ENCODE peak calls at places on chromosomes 7 and 10, in ten cellular contexts. D, P, Q, X, U, S, F, L, K and B are unnamed samples.

GRCh38 chr10:78417425-78418370 is 384.0 kb downstream of the RPS24 start:
- DNase-seq in D (no peak), P (no peak), Q (peak), X (no peak), U (no peak), S (no peak), F (no peak), L (no peak), K (no peak), B (no peak)

GRCh38 chr10:20110435-20111119 is 294.3 kb downstream of the PLXDC2 start:
- DNase-seq in D (no peak), P (no peak), Q (no peak), X (no peak), U (no peak), S (no peak), F (no peak), L (no peak), K (no peak), B (no peak)

GRCh38 chr10:116835658-116836057 is 13.6 kb upstream of the ENO4 start:
- DNase-seq in D (no peak), P (no peak), Q (no peak), X (no peak), U (no peak), S (no peak), F (no peak), L (no peak), K (no peak), B (no peak)

GRCh38 chr10:103069453-103070331 is 123.4 kb downstream of the NT5C2 start:
- DNase-seq in D (peak), P (peak), Q (peak), X (peak), U (peak), S (peak), F (peak), L (peak), K (peak), B (peak)

GRCh38 chr10:127872011-127872741 is 20.6 kb downstream of the CLRN3 start:
- DNase-seq in D (peak), P (peak), Q (peak), X (peak), U (peak), S (peak), F (no peak), L (peak), K (no peak), B (peak)

GRCh38 chr7:47576031-47576908 is 5.6 kb downstream of the TNS3 start:
- DNase-seq in D (peak), P (peak), Q (peak), X (no peak), U (peak), S (peak), F (peak), L (peak), K (peak), B (peak)

GRCh38 chr7:39353615-39354376 is 212.4 kb upstream of the YAE1 start:
- DNase-seq in D (peak), P (peak), Q (peak), X (peak), U (peak), S (peak), F (no peak), L (peak), K (peak), B (peak)

GRCh38 chr10:88810196-88810961 is 7.8 kb downstream of the LIPM start:
- DNase-seq in D (peak), P (peak), Q (no peak), X (peak), U (peak), S (peak), F (peak), L (no peak), K (peak), B (peak)

GRCh38 chr10:16030562-16030961 is 170.3 kb upstream of the MINDY3 start:
- DNase-seq in D (no peak), P (no peak), Q (no peak), X (no peak), U (no peak), S (no peak), F (no peak), L (no peak), K (no peak), B (no peak)

GRCh38 chr10:42149722-42150427 is 488.5 kb downstream of the ZNF33B start:
- DNase-seq in D (no peak), P (no peak), Q (no peak), X (no peak), U (no peak), S (no peak), F (no peak), L (no peak), K (no peak), B (no peak)

GRCh38 chr7:116862234-116863167 is at the start of gene CAPZA2:
- DNase-seq in D (peak), P (peak), Q (peak), X (peak), U (peak), S (peak), F (peak), L (peak), K (peak), B (peak)
- TF ChIP-seq CTCF in D (peak), P (peak), Q (peak), X (peak), U (no peak), S (no peak), F (no peak), L (peak), K (peak), B (peak)

DNA sequence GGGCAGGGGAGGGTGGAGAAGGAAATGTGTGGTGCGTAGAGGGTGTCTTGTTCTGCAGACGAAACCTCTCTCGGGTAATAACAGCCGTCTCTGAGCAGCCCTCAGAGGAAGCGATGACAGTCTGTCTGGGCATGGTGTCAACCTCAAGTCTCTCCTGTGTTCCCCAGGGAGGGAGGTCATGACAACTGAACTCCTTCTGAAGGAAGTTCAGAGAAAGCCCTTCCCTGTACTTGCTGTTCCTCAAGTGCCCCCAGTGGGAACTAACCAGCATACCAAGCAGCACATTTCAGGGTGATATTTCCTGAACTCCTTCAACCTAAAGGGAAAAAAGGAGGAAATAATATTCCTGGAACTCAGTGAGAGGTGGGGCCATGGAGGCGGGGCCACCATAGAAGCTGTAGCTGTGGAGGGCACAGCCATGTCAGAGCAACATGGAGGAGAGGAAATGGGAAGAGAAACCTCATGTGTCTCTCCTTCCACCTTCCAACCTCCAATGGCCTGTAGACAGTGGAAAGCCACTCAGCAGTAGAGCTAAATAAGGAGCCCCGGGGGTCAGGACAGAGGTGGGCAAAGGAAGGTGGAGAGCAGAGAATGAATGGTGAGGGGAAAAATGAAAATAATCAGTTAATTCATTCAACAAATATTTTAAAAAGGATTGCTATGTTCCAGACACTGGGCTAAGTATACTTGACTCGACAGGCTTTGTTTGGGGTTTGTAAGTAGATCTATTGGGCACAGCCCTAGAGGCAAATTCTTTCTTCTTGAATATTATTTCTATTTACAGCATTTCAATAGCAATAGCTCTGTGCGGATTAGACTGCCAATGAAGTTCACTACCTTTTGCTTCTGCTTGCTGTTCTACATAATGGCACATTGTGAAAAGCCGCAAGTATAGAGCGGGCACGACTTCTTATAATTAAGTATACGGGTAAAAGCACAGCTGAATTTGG is 61.0 kb upstream of the AOAH start:
- DNase-seq in D (no peak), P (no peak), Q (peak), X (peak), U (peak), S (no peak), F (no peak), L (peak), K (no peak), B (peak)
- H3K4me3 ChIP-seq in D (no peak), P (no peak), Q (no peak), X (no peak), U (no peak), S (no peak), F (no peak), L (no peak), K (no peak), B (no peak)

DNA sequence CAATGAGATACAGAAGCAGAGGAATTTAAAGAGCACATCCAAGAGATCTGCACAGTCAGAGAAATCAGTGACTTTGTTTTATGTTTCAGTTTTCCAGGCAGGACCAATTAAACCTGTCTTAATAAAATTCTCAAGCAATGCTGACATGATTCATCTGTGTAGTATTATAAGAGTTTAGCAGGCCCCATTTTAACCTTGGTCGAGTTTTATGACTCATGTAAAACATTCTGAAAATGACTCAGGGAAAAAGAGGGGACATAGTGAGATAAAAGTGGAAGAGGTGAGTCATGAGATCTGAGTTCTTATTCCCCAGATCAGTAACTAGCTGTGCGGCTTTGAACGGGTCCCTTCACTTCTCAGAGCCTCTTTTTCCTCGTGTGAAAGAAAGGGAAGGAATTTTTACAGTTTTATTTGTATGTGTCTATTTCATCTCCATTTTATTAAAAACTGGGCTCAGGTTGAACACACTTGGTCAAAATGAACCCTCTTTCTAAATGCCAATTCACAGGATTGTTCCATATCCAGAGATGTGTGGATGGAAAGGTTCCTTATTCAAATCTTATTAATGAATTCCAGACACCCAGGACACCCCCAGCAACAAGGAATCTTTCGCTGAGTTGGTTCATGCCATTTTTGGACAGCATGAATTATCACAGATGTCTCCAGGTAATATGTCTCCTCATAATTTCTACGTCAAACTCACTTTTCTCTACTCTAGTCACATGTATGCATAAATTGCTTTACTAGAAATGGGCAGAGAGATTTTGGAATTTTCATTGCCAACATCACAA is 143.2 kb downstream of the JAZF1 start:
- DNase-seq in D (peak), P (no peak), Q (no peak), X (peak), U (peak), S (peak), F (peak), L (no peak), K (peak), B (peak)
- TF ChIP-seq CTCF in D (no peak), P (no peak), Q (no peak), X (no peak), U (no peak), S (no peak), F (no peak), L (no peak), K (no peak), B (no peak)

GRCh38 chr10:132538790-132539421 is 1.3 kb downstream of the INPP5A start:
- DNase-seq in D (no peak), P (no peak), Q (no peak), X (no peak), U (no peak), S (no peak), F (peak), L (peak), K (no peak), B (no peak)
- H3K4me3 ChIP-seq in D (peak), P (peak), Q (peak), X (peak), U (peak), S (peak), F (peak), L (peak), K (peak), B (peak)

GRCh38 chr10:3532644-3533043 is 252.4 kb downstream of the KLF6 start:
- DNase-seq in D (no peak), P (no peak), Q (no peak), X (no peak), U (peak), S (no peak), F (no peak), L (no peak), K (peak), B (peak)

GRCh38 chr10:3531670-3532069 is 253.3 kb downstream of the KLF6 start:
- DNase-seq in D (no peak), P (no peak), Q (no peak), X (no peak), U (no peak), S (no peak), F (no peak), L (no peak), K (no peak), B (no peak)

GRCh38 chr10:3529691-3530090 is 255.3 kb downstream of the KLF6 start:
- DNase-seq in D (no peak), P (no peak), Q (no peak), X (no peak), U (no peak), S (no peak), F (no peak), L (no peak), K (no peak), B (no peak)

GRCh38 chr10:3530346-3531096 is 254.5 kb downstream of the KLF6 start:
- DNase-seq in D (no peak), P (no peak), Q (no peak), X (no peak), U (no peak), S (peak), F (peak), L (no peak), K (no peak), B (peak)

DNA sequence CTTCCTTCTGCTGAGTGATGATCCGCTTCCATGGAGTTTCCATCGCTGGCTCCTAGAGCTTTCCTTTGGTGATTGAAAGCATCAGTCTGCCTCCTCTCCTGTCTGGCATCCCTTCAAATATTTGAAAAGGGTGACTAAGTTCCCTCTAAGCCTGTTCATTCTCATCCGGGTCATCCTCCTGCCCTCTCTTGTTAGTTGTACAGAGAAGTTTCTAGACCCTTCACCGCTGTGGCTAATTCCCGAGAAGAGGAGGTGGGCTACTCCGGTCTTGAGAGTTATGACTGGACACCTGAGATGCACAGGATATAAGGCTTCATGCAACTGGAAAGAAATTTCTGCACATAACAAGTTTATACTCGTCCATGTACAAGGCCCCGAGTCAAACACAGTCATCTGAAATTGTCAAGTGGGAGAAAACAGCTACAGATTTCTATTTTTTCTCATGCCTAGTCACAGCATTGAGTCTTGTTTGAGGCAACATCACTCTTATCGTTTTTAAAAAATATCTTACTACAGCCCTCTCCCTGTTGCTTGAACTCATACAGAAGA is 253.8 kb downstream of the KLF6 start:
- DNase-seq in D (no peak), P (no peak), Q (no peak), X (no peak), U (no peak), S (peak), F (no peak), L (no peak), K (no peak), B (peak)
- TF ChIP-seq CTCF in D (no peak), P (no peak), Q (no peak), X (no peak), U (no peak), S (no peak), F (no peak), L (no peak), K (no peak), B (no peak)

GRCh38 chr7:5695037-5695708 is 86.3 kb downstream of the RNF216 start:
- DNase-seq in D (peak), P (no peak), Q (no peak), X (peak), U (peak), S (peak), F (peak), L (no peak), K (peak), B (peak)
- H3K4me3 ChIP-seq in D (peak), P (no peak), Q (no peak), X (peak), U (no peak), S (no peak), F (peak), L (peak), K (peak), B (no peak)

DNA sequence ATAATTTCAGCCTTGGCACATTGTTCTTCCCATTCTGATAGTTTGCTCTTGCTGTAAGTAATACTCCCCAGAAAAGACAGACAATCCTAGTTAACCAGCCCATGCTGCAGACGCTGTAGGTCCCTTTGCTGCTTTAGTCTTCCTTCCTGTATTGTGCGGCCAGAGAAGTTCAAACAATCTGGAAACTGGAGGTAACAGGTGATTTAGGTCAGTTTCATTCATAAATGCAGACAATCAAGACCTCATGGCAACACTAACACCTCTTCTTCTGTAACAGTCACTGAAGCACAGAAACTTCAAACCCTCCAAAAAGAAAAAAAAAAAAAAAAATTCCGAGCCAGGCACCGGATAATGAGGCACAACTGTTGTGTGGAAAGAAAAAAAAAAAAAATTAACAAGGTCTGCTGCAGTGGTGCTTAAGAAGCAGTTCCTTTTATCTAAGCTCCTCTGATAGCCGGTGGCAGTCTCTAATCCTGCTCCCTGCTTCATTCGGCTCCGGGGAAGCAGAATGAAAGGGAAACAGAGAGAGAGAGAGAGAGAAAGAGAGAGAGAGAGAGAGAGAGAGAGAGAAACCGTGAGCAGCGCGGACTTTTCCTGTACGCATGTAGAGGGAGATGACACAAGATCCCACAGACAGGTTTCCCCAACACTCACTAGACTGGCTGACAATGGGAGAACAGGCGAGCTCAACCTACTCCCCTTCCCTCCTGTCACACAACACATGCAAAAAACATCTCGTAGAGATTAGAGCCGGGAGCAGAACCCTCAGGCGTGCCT is at the start of gene SEMA3A:
- DNase-seq in D (peak), P (no peak), Q (no peak), X (peak), U (peak), S (peak), F (peak), L (no peak), K (peak), B (peak)
- TF ChIP-seq CTCF in D (no peak), P (no peak), Q (no peak), X (peak), U (no peak), S (no peak), F (no peak), L (no peak), K (no peak), B (no peak)

GRCh38 chr10:95531994-95532399 is 29.2 kb downstream of the SORBS1 start:
- DNase-seq in D (no peak), P (no peak), Q (no peak), X (no peak), U (no peak), S (no peak), F (no peak), L (no peak), K (no peak), B (no peak)

GRCh38 chr10:95532536-95532935 is 28.6 kb downstream of the SORBS1 start:
- DNase-seq in D (no peak), P (no peak), Q (no peak), X (no peak), U (no peak), S (no peak), F (no peak), L (no peak), K (no peak), B (peak)

GRCh38 chr10:95530021-95530420 is 31.1 kb downstream of the SORBS1 start:
- DNase-seq in D (no peak), P (no peak), Q (no peak), X (no peak), U (no peak), S (no peak), F (no peak), L (no peak), K (no peak), B (no peak)

GRCh38 chr10:95531041-95531809 is 29.9 kb downstream of the SORBS1 start:
- DNase-seq in D (no peak), P (no peak), Q (no peak), X (no peak), U (no peak), S (no peak), F (no peak), L (no peak), K (no peak), B (no peak)

GRCh38 chr10:95530561-95530960 is 30.6 kb downstream of the SORBS1 start:
- DNase-seq in D (no peak), P (no peak), Q (no peak), X (no peak), U (no peak), S (no peak), F (no peak), L (no peak), K (no peak), B (no peak)
- H3K4me3 ChIP-seq in D (no peak), P (no peak), Q (no peak), X (no peak), U (no peak), S (no peak), F (no peak), L (no peak), K (no peak), B (no peak)